ENCODE peak calls at places on chromosomes 12 and 14, in nine cellular contexts. U is thoracic aorta, P is GM23338, I is BE2C, N is body of pancreas, T is fibroblast of lung, V is coronary artery, M is gastrocnemius medialis, Z is K562. K is an unnamed sample.

GRCh38 chr12:104604070-104604994 is 147.6 kb downstream of the CHST11 start:
- DNase-seq in N (peak; percentile 51), T (peak; percentile 91), U (peak; percentile 73), V (peak; percentile 87), I (peak; percentile 77), M (peak; percentile 48), Z (peak; percentile 90), P (peak; percentile 16), K (peak; percentile 99)

GRCh38 chr12:1350055-1350933 is 244.1 kb downstream of the FBXL14 start:
- DNase-seq in T (peak; percentile 71), N (no peak), U (no peak), P (no peak), M (no peak), I (no peak), Z (no peak), V (no peak), K (peak; percentile 62)

GRCh38 chr12:115135800-115136211 is 451.8 kb upstream of the TBX3 start:
- DNase-seq in T (peak; percentile 70), N (peak; percentile 8), Z (no peak), P (no peak), V (no peak), I (no peak), U (no peak), M (no peak), K (peak; percentile 90)

GRCh38 chr12:54740882-54741281 is 92.7 kb upstream of the DCD start:
- DNase-seq in M (no peak), T (no peak), U (no peak), V (no peak), P (no peak), N (no peak), Z (no peak), I (no peak), K (no peak)

GRCh38 chr12:79690606-79691298 is at the start of gene PAWR:
- DNase-seq in M (no peak), T (peak; percentile 64), U (peak; percentile 11), I (peak; percentile 22), P (peak; percentile 93), Z (no peak), V (peak; percentile 79), N (peak; percentile 89), K (peak; percentile 69)

GRCh38 chr12:69419701-69420100 is 50.5 kb upstream of the FRS2 start:
- DNase-seq in I (no peak), M (no peak), T (no peak), V (no peak), N (no peak), U (no peak), P (no peak), Z (no peak), K (no peak)

GRCh38 chr14:61690982-61691381 is 4.3 kb upstream of the HIF1A start:
- DNase-seq in Z (peak; percentile 44), I (no peak), V (no peak), N (no peak), T (no peak), P (no peak), M (no peak), U (no peak), K (peak; percentile 31)

GRCh38 chr12:2248087-2248900 is 195.5 kb downstream of the CACNA1C start:
- DNase-seq in U (no peak), N (no peak), Z (no peak), V (no peak), P (no peak), T (peak; percentile 64), M (no peak), I (no peak), K (no peak)

GRCh38 chr12:33752854-33753253 is 269.4 kb upstream of the ALG10 start:
- DNase-seq in V (no peak), U (no peak), T (no peak), N (no peak), P (peak; percentile 5), M (no peak), I (no peak), Z (peak; percentile 88), K (no peak)

DNA sequence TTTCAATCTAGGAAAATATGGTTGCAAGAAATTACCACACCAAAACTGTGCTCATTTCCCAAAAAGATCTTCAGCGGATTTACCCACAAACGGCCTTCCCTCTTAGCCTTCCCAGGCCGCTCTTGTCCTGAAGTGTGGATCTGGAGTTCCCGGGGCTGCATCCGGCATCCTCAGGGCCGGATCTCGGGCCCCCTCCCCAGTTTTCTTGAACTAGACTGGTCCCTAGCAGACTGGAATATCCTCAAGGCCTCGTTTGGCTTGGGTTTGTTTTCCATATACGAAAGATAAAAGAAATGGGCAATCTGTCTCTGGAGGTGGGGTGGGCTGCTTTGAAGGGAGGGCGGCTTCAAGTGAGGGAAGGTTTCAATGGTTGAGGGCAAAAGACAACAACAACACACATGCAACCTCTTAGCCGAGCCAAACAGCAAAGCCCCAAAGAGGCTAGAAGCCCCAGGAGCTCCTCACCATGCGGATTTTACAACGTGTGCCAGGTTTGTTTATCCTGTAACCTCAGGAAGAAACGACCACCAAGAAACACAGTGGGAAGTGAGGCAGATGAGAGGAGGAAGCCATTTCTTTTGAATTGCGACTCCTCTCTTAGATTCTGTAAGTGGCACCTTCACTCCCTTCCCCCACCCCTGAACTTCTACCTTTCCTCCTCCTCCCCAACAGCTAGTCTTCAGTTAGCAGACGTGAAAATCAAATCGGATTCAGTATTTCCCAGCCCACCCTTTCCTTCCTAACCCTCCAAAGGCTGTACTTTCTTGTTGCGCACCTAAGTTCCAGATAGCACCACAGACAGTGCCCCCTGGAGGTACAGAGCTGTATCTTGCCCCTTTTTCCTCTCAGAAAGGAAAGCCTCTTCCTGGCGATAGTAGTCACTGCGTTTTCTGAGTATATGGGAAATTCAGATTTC is 2.6 kb downstream of the MYF6 start:
- DNase-seq in N (peak; percentile 15), U (no peak), Z (peak; percentile 11), P (peak; percentile 87), V (no peak), T (no peak), I (no peak), M (peak; percentile 38), K (peak; percentile 20)
- TF ChIP-seq CTCF in N (peak; percentile 24), U (no peak), Z (no peak), P (peak; percentile 88), V (no peak), T (peak; percentile 29), I (peak; percentile 75), M (peak; percentile 78), K (peak; percentile 45)

DNA sequence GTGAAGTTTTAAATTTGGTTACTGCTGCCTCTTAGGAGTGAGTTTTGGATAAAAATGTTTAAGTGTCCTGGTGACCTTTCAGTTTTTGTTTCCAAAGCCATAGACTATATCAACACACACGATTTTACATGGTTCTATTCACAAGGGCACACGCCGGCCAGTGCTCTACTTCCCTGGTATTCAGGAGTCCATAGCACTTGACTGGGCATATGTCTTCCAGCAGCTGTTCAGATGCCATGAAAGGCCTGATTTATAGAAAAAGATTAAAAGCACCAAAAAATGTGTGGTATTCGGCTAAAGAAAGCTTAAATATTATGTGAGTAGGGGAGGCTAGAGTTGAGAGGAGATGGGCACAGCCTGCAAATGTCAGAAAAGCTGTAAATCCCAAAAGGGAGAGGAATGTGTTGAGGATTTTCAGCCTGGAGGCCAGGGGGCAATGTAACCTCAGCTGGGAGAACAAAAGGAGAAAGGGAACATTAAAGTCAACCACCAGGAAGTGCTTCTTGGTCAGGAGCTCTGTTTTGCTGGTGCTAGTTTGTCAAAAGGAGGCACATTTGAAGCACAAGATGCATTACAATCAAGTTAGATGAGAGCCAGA is 478.4 kb downstream of the RAD51B start:
- DNase-seq in M (no peak), Z (no peak), U (no peak), V (no peak), I (no peak), P (peak; percentile 77), N (peak; percentile 15), T (peak; percentile 62), K (peak; percentile 71)
- TF ChIP-seq CTCF in M (no peak), Z (peak; percentile 20), U (peak; percentile 20), V (no peak), I (no peak), P (peak; percentile 77), N (peak; percentile 41), T (peak; percentile 42), K (peak; percentile 47)

DNA sequence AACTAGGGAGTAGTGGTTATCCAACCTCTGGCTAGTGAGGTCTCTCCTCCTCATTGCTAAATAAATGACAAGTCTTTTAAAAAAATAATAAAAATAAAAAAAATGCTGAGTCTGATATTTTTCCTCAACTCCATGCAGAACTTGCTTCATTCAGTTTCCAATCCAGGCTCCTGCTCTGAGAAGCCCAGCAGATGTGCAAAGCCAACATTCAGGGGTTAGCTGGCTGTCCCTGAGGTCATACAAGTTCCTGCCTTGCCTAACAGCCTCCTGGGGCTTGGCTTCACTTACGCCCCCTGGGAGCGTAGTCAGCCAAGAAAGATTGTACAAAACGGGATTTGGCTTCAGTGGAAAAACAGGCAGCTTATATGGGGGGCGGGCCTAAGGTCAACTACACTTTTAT is 23.3 kb downstream of the RTRAF start:
- DNase-seq in T (peak; percentile 79), Z (no peak), V (no peak), P (peak; percentile 27), N (peak; percentile 63), U (no peak), M (peak; percentile 34), I (peak; percentile 30), K (peak; percentile 80)
- TF ChIP-seq CTCF in T (no peak), Z (no peak), V (no peak), P (peak; percentile 37), N (no peak), U (no peak), M (no peak), I (peak; percentile 9), K (no peak)

GRCh38 chr12:16189849-16190248 is 87.6 kb downstream of the SLC15A5 start:
- DNase-seq in T (peak; percentile 53), Z (peak; percentile 10), U (no peak), M (no peak), P (peak; percentile 79), N (no peak), I (no peak), V (no peak), K (peak; percentile 75)
- TF ChIP-seq CTCF in T (peak; percentile 50), Z (peak; percentile 11), U (no peak), M (no peak), P (peak; percentile 70), N (peak; percentile 49), I (peak; percentile 35), V (no peak), K (peak; percentile 68)

DNA sequence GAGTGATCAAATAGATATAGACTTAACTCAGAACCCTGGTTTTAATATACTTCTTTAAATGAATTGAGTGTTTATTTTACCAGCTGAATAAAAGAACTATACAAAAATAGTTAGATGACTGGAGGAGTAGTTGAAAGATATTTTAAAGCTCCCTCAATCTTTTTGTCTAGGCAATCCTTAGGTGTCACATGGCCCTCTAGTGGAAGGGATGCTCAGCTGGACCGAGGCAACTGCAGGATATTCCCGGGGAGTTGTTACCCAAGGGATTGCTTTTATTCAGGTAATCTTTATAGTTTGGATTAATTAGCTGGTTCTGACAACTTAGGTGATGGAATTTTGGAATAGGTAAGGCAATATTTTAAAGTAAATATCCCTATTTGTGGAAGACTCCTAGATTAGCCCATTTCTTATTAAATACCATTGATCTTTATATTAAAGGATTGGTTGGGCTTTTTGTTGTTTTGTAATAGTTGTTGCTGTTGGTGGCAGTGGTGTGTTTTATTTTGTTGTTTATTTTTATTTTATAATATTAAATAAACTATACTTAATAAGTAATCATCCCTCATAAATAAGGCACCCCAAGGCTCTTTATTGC is 57.1 kb downstream of the ZDHHC17 start:
- DNase-seq in N (peak; percentile 46), T (peak; percentile 50), P (peak; percentile 81), U (no peak), I (peak; percentile 34), M (no peak), Z (peak; percentile 57), V (no peak), K (peak; percentile 44)
- TF ChIP-seq CTCF in N (peak; percentile 24), T (peak; percentile 79), P (peak; percentile 80), U (peak; percentile 39), I (peak; percentile 76), M (peak; percentile 38), Z (peak; percentile 59), V (peak; percentile 49), K (peak; percentile 76)

K was measured in fibroblast of pulmonary artery.